ENCODE peak calls at places on chromosomes 3 and 15, in nine cellular contexts. One of them, this sample, is unnamed.

GRCh38 chr3:16066545-16066944 is 107.9 kb upstream of the GALNT15 start:
- DNase-seq in pancreas: no peak
- DNase-seq in fibroblast of lung: no peak
- DNase-seq in CD8-positive, alpha-beta T cell: no peak
- DNase-seq in left lung: no peak
- DNase-seq in heart right ventricle: no peak
- DNase-seq in H9: no peak
- DNase-seq in sigmoid colon: no peak
- DNase-seq in WERI-Rb-1: no peak
- DNase-seq in this sample: no peak

GRCh38 chr3:112043621-112044201 is 9.2 kb downstream of the TMPRSS7 start:
- DNase-seq in pancreas: no peak
- DNase-seq in fibroblast of lung: peak; percentile 80
- DNase-seq in CD8-positive, alpha-beta T cell: peak; percentile 1
- DNase-seq in left lung: no peak
- DNase-seq in heart right ventricle: peak; percentile 46
- DNase-seq in H9: peak; percentile 45
- DNase-seq in sigmoid colon: no peak
- DNase-seq in WERI-Rb-1: peak; percentile 68
- DNase-seq in this sample: peak; percentile 87

GRCh38 chr3:184058029-184058428 is 5.2 kb downstream of the HTR3C start:
- DNase-seq in pancreas: no peak
- DNase-seq in fibroblast of lung: peak; percentile 27
- DNase-seq in CD8-positive, alpha-beta T cell: no peak
- DNase-seq in left lung: no peak
- DNase-seq in heart right ventricle: no peak
- DNase-seq in H9: no peak
- DNase-seq in sigmoid colon: no peak
- DNase-seq in WERI-Rb-1: no peak
- DNase-seq in this sample: no peak

GRCh38 chr15:98134875-98135274 is 174.4 kb downstream of the ARRDC4 start:
- DNase-seq in pancreas: no peak
- DNase-seq in fibroblast of lung: no peak
- DNase-seq in CD8-positive, alpha-beta T cell: no peak
- DNase-seq in left lung: no peak
- DNase-seq in heart right ventricle: no peak
- DNase-seq in H9: no peak
- DNase-seq in sigmoid colon: no peak
- DNase-seq in WERI-Rb-1: no peak
- DNase-seq in this sample: no peak

GRCh38 chr3:103752986-103753385 is 1318.2 kb downstream of the ZPLD1 start:
- DNase-seq in pancreas: no peak
- DNase-seq in fibroblast of lung: no peak
- DNase-seq in CD8-positive, alpha-beta T cell: no peak
- DNase-seq in left lung: no peak
- DNase-seq in heart right ventricle: no peak
- DNase-seq in H9: no peak
- DNase-seq in sigmoid colon: no peak
- DNase-seq in WERI-Rb-1: no peak
- DNase-seq in this sample: no peak

GRCh38 chr3:44175070-44175469 is 66.6 kb upstream of the TOPAZ1 start:
- DNase-seq in pancreas: no peak
- DNase-seq in fibroblast of lung: no peak
- DNase-seq in CD8-positive, alpha-beta T cell: no peak
- DNase-seq in left lung: no peak
- DNase-seq in heart right ventricle: no peak
- DNase-seq in H9: no peak
- DNase-seq in sigmoid colon: no peak
- DNase-seq in WERI-Rb-1: no peak
- DNase-seq in this sample: no peak

GRCh38 chr3:124858275-124858674 is 28.9 kb downstream of the ITGB5 start:
- DNase-seq in pancreas: no peak
- DNase-seq in fibroblast of lung: peak; percentile 58
- DNase-seq in CD8-positive, alpha-beta T cell: no peak
- DNase-seq in left lung: no peak
- DNase-seq in heart right ventricle: no peak
- DNase-seq in H9: no peak
- DNase-seq in sigmoid colon: no peak
- DNase-seq in WERI-Rb-1: no peak
- DNase-seq in this sample: no peak

GRCh38 chr15:27730878-27731277 is 368.2 kb downstream of the OCA2 start:
- DNase-seq in pancreas: no peak
- DNase-seq in fibroblast of lung: peak; percentile 27
- DNase-seq in CD8-positive, alpha-beta T cell: no peak
- DNase-seq in left lung: no peak
- DNase-seq in heart right ventricle: no peak
- DNase-seq in H9: no peak
- DNase-seq in sigmoid colon: no peak
- DNase-seq in WERI-Rb-1: no peak
- DNase-seq in this sample: no peak

GRCh38 chr3:60992395-60992794 is 258.9 kb downstream of the FHIT start:
- DNase-seq in pancreas: no peak
- DNase-seq in fibroblast of lung: no peak
- DNase-seq in CD8-positive, alpha-beta T cell: no peak
- DNase-seq in left lung: no peak
- DNase-seq in heart right ventricle: peak; percentile 17
- DNase-seq in H9: no peak
- DNase-seq in sigmoid colon: peak; percentile 65
- DNase-seq in WERI-Rb-1: no peak
- DNase-seq in this sample: no peak

GRCh38 chr3:58043933-58044332 is 35.7 kb downstream of the FLNB start:
- DNase-seq in pancreas: no peak
- DNase-seq in fibroblast of lung: no peak
- DNase-seq in CD8-positive, alpha-beta T cell: no peak
- DNase-seq in left lung: no peak
- DNase-seq in heart right ventricle: no peak
- DNase-seq in H9: no peak
- DNase-seq in sigmoid colon: no peak
- DNase-seq in WERI-Rb-1: no peak
- DNase-seq in this sample: no peak

GRCh38 chr3:126886217-126886616 is 96.7 kb upstream of the PLXNA1 start:
- DNase-seq in pancreas: no peak
- DNase-seq in fibroblast of lung: no peak
- DNase-seq in CD8-positive, alpha-beta T cell: no peak
- DNase-seq in left lung: no peak
- DNase-seq in heart right ventricle: no peak
- DNase-seq in H9: no peak
- DNase-seq in sigmoid colon: no peak
- DNase-seq in WERI-Rb-1: no peak
- DNase-seq in this sample: peak; percentile 42

DNA sequence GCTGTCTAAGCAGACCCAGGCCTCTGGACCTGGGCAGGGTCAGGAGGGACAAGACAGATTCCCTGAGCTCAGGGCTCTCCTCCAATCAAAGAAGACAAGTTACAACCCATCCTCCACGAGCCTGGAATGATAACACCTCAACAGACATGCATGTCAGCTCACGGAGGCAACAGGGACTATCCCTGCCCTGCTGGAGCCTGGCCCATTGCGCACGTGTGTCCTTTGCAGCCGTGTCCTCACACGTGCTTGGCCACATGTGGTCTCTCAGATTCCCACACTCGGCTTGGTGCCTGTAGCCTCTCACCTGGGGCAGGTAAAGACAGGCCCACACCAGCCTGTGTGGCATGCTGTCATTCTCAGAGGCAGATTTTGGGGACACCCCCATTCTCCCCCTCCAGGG is 27.7 kb downstream of the C3orf18 start:
- DNase-seq in pancreas: no peak
- DNase-seq in fibroblast of lung: no peak
- DNase-seq in CD8-positive, alpha-beta T cell: no peak
- DNase-seq in left lung: no peak
- DNase-seq in heart right ventricle: no peak
- DNase-seq in H9: no peak
- DNase-seq in sigmoid colon: no peak
- DNase-seq in WERI-Rb-1: no peak
- DNase-seq in this sample: no peak
- H3K9me3 ChIP-seq in pancreas: no peaks in the 10 kb centered on the region
- H3K9me3 ChIP-seq in fibroblast of lung: no peaks in the 10 kb centered on the region
- H3K9me3 ChIP-seq in CD8-positive, alpha-beta T cell: no peaks in the 10 kb centered on the region
- H3K9me3 ChIP-seq in left lung: no peaks in the 10 kb centered on the region
- H3K9me3 ChIP-seq in heart right ventricle: no peaks in the 10 kb centered on the region
- H3K9me3 ChIP-seq in H9: no peaks in the 10 kb centered on the region
- H3K9me3 ChIP-seq in sigmoid colon: no peaks in the 10 kb centered on the region
- H3K9me3 ChIP-seq in WERI-Rb-1: no peaks in the 10 kb centered on the region
- H3K9me3 ChIP-seq in this sample: no peaks in the 10 kb centered on the region

GRCh38 chr3:23201154-23201838 is 1.8 kb upstream of the UBE2E2 start:
- DNase-seq in pancreas: no peak
- DNase-seq in fibroblast of lung: no peak
- DNase-seq in CD8-positive, alpha-beta T cell: no peak
- DNase-seq in left lung: no peak
- DNase-seq in heart right ventricle: no peak
- DNase-seq in H9: no peak
- DNase-seq in sigmoid colon: no peak
- DNase-seq in WERI-Rb-1: no peak
- DNase-seq in this sample: peak; percentile 33

GRCh38 chr3:23202921-23203650 is at the start of gene UBE2E2:
- DNase-seq in pancreas: peak; percentile 88
- DNase-seq in fibroblast of lung: peak; percentile 62
- DNase-seq in CD8-positive, alpha-beta T cell: peak; percentile 26
- DNase-seq in left lung: peak; percentile 90
- DNase-seq in heart right ventricle: peak; percentile 59
- DNase-seq in H9: peak; percentile 78
- DNase-seq in sigmoid colon: peak; percentile 86
- DNase-seq in WERI-Rb-1: peak; percentile 68
- DNase-seq in this sample: peak; percentile 78

GRCh38 chr3:23202203-23202920 is 765 bp upstream of the UBE2E2 start:
- DNase-seq in pancreas: no peak
- DNase-seq in fibroblast of lung: peak; percentile 19
- DNase-seq in CD8-positive, alpha-beta T cell: peak; percentile 4
- DNase-seq in left lung: no peak
- DNase-seq in heart right ventricle: peak; percentile 59
- DNase-seq in H9: no peak
- DNase-seq in sigmoid colon: no peak
- DNase-seq in WERI-Rb-1: no peak
- DNase-seq in this sample: no peak

GRCh38 chr3:23206371-23206770 is 3.2 kb downstream of the UBE2E2 start:
- DNase-seq in pancreas: no peak
- DNase-seq in fibroblast of lung: no peak
- DNase-seq in CD8-positive, alpha-beta T cell: no peak
- DNase-seq in left lung: no peak
- DNase-seq in heart right ventricle: no peak
- DNase-seq in H9: no peak
- DNase-seq in sigmoid colon: no peak
- DNase-seq in WERI-Rb-1: no peak
- DNase-seq in this sample: no peak

DNA sequence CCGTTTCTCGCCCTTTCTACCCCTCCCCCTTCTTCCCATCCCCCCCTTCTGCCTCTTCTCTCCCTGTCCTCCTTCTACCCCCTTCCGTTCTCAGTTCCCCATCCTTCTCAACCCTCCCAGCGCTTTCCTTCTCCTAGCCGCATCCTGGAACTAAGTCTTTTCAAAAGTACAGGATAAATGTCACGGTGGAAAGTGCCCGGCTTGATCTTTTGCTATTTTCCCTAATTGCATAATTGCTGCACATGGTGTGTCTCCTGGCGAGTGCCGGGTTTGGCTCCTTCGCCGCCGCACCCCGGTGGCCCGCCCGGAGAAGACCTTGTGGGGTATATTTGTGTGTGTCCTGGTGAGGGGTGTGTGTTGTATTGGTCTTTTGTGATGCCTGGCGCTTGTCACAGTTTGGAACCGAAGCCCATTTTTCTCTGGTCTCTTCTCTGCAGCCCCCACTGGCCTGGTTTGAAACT is 554 bp downstream of the UBE2E2 start:
- DNase-seq in pancreas: peak; percentile 59
- DNase-seq in fibroblast of lung: peak; percentile 36
- DNase-seq in CD8-positive, alpha-beta T cell: no peak
- DNase-seq in left lung: peak; percentile 70
- DNase-seq in heart right ventricle: peak; percentile 26
- DNase-seq in H9: peak; percentile 35
- DNase-seq in sigmoid colon: peak; percentile 66
- DNase-seq in WERI-Rb-1: peak; percentile 8
- DNase-seq in this sample: peak; percentile 41
- TF ChIP-seq CTCF in pancreas: no peak
- TF ChIP-seq CTCF in fibroblast of lung: no peak
- TF ChIP-seq CTCF in CD8-positive, alpha-beta T cell: no peak
- TF ChIP-seq CTCF in left lung: no peak
- TF ChIP-seq CTCF in heart right ventricle: no peak
- TF ChIP-seq CTCF in H9: no peak
- TF ChIP-seq CTCF in sigmoid colon: no peak
- TF ChIP-seq CTCF in WERI-Rb-1: no peak
- TF ChIP-seq CTCF in this sample: no peak

DNA sequence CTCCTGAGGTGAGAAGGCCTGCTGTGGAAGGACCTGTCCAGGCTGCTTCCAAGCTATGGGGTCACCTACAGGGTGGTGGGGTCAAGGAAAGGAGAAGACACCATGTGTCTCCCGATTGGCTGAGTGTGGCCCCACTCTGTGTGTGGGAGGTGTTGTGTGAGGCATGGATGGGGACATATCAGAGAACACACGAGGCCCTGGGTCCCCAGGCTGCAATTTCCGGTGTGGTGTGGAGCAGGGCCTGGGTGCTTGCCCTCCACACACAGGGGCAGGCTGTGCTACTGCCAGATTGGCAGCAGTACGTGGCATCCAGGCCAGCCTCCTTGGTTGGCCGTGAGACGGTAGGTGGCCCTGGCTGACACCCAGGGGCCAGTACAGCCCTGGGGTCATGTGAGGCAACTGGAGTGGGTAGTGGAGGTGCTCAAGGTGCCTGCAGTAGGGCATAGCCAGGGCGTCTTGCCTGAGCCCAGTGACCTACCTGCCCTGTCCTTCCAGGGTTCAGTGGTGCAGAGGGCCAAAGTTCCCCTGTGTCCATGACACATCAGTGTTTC is 233.8 kb downstream of the SNRPN start:
- DNase-seq in pancreas: no peak
- DNase-seq in fibroblast of lung: no peak
- DNase-seq in CD8-positive, alpha-beta T cell: no peak
- DNase-seq in left lung: peak; percentile 50
- DNase-seq in heart right ventricle: no peak
- DNase-seq in H9: no peak
- DNase-seq in sigmoid colon: no peak
- DNase-seq in WERI-Rb-1: no peak
- DNase-seq in this sample: no peak
- H3K9me3 ChIP-seq in pancreas: no peaks in the 10 kb centered on the region
- H3K9me3 ChIP-seq in fibroblast of lung: no peaks in the 10 kb centered on the region
- H3K9me3 ChIP-seq in CD8-positive, alpha-beta T cell: no peaks in the 10 kb centered on the region
- H3K9me3 ChIP-seq in left lung: no peaks in the 10 kb centered on the region
- H3K9me3 ChIP-seq in heart right ventricle: no peaks in the 10 kb centered on the region
- H3K9me3 ChIP-seq in H9: peaks cover 51% of the 10 kb centered on the region
- H3K9me3 ChIP-seq in sigmoid colon: peaks cover 9% of the 10 kb centered on the region
- H3K9me3 ChIP-seq in WERI-Rb-1: no peaks in the 10 kb centered on the region
- H3K9me3 ChIP-seq in this sample: no peaks in the 10 kb centered on the region

DNA sequence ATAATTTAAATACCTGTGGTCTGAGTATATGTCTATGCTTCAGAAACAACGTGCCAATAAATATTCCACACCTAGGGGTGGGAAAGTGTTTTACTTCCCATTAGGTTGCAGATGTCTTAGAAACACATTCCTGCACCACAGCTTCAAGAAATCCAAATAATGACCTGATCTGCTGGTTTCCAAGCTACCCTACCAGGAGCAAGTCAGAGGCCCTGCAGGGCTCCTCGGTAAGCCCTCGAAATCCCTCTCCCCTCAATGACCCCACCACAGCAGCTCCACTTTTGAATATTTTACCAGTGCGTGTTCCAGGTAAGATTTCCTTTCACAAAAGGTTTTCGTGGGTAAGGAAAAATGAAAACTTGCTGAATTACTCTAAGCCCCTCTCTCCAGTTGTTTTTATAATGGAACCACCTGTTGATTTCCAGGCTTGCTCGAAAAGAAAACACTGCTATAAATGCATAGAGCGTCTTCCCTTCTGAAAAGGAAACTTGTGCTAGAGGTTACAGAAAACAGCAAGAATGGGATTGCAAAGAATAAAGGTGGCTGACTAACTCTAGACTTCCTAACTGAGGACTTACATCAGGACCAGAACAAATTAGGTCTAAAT is 12.6 kb downstream of the IL12A start:
- DNase-seq in pancreas: no peak
- DNase-seq in fibroblast of lung: no peak
- DNase-seq in CD8-positive, alpha-beta T cell: no peak
- DNase-seq in left lung: no peak
- DNase-seq in heart right ventricle: no peak
- DNase-seq in H9: no peak
- DNase-seq in sigmoid colon: no peak
- DNase-seq in WERI-Rb-1: no peak
- DNase-seq in this sample: no peak
- TF ChIP-seq CTCF in pancreas: no peak
- TF ChIP-seq CTCF in fibroblast of lung: no peak
- TF ChIP-seq CTCF in CD8-positive, alpha-beta T cell: no peak
- TF ChIP-seq CTCF in left lung: no peak
- TF ChIP-seq CTCF in heart right ventricle: no peak
- TF ChIP-seq CTCF in H9: no peak
- TF ChIP-seq CTCF in sigmoid colon: no peak
- TF ChIP-seq CTCF in WERI-Rb-1: no peak
- TF ChIP-seq CTCF in this sample: no peak